ENCODE peak calls at places on chromosomes 13 and 19, in five cellular contexts. J is fibroblast of mammary gland; A is CD4-positive, alpha-beta T cell; Q is mucosa of descending colon; P is kidney epithelial cell. B is an unnamed sample.

GRCh38 chr19:13987101-13987890 is 18.8 kb downstream of the RFX1 start:
- DNase-seq in Q (no peak), J (no peak), A (no peak), P (no peak), B (no peak)

GRCh38 chr13:87684850-87685735 is 13.9 kb downstream of the SLITRK5 start:
- DNase-seq in J (no peak), P (no peak), Q (no peak), A (no peak), B (no peak)

GRCh38 chr13:21868823-21869222 is 197.9 kb downstream of the FGF9 start:
- DNase-seq in J (no peak), A (no peak), P (no peak), Q (no peak), B (no peak)

GRCh38 chr13:98032168-98032567 is 78.7 kb downstream of the IPO5 start:
- DNase-seq in P (no peak), A (no peak), Q (no peak), J (no peak), B (peak)

GRCh38 chr19:15297416-15298224 is 34.7 kb downstream of the BRD4 start:
- DNase-seq in Q (no peak), P (no peak), A (no peak), J (peak), B (peak)

GRCh38 chr13:78753457-78753856 is 94.5 kb upstream of the OBI1 start:
- DNase-seq in Q (no peak), A (no peak), P (no peak), J (no peak), B (no peak)

GRCh38 chr19:47436712-47437401 is 17.5 kb upstream of the MEIS3 start:
- DNase-seq in P (no peak), A (peak), Q (peak), J (peak), B (peak)

GRCh38 chr19:30649934-30650614 is 277.9 kb downstream of the ZNF536 start:
- DNase-seq in Q (no peak), J (peak), P (no peak), A (no peak), B (peak)

GRCh38 chr13:110794209-110794608 is 80.7 kb downstream of the ING1 start:
- DNase-seq in J (no peak), A (no peak), Q (no peak), P (no peak), B (no peak)

DNA sequence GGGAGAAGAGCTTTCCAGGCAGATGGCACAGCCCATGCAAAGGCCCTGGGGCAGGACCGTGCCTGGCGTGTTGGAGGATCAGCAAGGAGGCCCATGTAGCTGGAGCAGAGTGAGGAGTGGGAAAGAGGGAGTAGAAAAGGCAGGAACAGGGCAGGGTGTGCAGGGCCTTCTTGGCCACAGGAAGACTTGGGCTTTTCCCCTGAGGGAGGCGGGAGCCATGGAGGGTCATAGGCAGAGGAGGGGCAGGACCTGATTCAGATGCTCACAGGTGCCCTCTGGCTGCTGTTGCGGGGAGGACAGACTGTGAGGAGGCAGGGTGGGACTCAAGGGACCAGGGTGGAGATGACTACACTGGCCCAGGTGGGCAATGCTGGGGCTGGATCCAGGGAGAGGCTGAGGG is 13.8 kb upstream of the PTPRS start:
- DNase-seq in Q (no peak), A (no peak), J (peak), P (no peak), B (no peak)
- TF ChIP-seq CTCF in Q (no peak), A (no peak), J (peak), P (peak), B (peak)

GRCh38 chr19:1455336-1456120 is 5.6 kb downstream of the APC2 start:
- DNase-seq in Q (peak), P (no peak), J (peak), A (peak), B (peak)

GRCh38 chr19:1452802-1453524 is 3.0 kb downstream of the APC2 start:
- DNase-seq in J (no peak), A (no peak), Q (no peak), P (no peak), B (no peak)

GRCh38 chr19:1451916-1452801 is 2.2 kb downstream of the APC2 start:
- DNase-seq in P (no peak), Q (no peak), J (no peak), A (no peak), B (no peak)

GRCh38 chr19:1455002-1455335 is 5.0 kb downstream of the APC2 start:
- DNase-seq in P (no peak), A (no peak), J (no peak), Q (no peak), B (no peak)

GRCh38 chr19:1453525-1454371 is 3.8 kb downstream of the APC2 start:
- DNase-seq in P (no peak), Q (no peak), A (no peak), J (peak), B (no peak)
- TF ChIP-seq CTCF in P (peak), Q (no peak), A (no peak), J (no peak), B (no peak)

DNA sequence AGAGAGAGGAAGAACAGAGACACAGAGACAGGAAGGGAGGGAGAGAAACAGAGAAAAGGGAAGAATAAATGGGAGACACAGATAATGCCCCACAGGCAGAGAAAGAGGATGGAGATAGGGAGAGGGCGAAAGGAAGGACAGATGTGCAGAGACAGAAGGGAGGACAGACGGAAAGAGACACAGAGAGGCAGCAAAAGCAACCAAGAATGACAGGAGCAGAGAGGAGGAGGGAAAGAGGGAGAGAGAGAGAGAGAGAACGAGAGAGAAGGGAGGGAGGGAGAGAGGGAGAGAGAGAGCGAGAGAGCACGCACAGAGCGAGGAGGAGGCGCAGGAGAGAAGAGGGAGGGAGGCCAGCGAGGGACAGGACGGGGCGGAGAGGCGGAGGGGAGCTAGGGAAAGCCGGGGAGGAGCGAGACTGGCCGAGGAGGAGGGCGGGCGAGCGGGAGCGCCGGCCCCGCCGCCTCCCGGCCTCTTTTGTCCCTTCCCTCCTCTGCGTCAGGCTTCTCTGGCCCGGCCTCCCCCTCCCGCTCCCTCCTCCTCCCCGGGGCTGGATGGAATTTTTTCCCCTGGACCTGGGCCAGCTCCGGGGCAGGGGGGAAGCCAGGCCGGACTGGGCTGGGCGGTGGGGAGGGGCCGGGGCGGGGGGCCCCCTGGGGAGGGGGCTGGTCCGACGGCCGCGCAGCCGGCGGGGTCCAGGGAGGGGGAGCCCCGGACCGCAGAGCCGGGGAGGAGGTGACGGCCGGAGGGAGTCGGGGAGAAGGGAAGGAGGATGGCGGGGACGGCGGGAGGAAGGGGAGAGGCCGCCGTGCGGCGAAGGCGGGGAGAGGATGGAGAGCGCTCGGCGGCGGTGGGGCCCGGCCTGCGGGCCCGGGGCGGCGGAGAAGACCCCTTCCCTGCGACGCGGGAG is 4.2 kb upstream of the SPACA6 start:
- DNase-seq in Q (peak), P (peak), J (peak), A (no peak), B (peak)
- TF ChIP-seq CTCF in Q (no peak), P (no peak), J (no peak), A (no peak), B (peak)

DNA sequence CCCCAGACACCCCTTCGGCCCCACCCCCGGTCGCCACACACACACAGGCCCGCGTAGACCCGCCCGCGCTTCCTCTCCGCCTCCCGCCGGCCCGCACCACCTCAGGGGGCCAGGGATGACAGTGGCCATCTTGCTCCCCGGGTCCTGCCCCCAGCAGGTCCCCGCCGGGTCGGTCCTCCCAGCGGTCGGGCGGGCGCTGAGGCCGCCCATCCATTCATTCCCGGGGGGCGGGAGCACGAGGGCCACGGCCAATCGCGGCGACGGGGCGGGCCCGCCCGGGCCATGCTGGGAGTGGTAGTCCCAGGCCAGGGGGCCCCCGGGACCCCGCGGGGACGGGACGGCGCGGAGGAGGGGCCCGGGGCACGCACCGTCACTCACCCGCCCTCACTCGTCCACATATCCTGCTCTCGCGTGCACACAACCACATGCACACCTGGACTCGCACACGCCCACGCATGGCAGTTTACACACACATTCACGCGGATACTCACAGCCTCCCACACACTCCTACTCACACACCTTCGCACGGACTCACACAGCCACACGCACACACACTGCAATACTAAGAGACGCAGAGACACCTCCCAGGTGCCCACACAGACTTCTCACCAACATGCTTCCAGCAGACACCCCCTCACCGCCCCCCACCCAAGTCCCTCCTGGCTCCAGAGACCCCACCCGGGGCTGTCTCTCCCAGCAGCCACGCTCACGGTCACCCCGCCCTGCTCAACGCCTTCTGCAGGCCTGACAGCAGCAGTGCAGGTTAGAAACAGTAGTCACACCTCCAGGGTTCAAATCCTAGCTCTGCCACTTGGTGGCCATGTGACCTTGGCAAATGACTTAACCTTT is at the start of gene DPF1:
- DNase-seq in A (no peak), J (peak), P (no peak), Q (no peak), B (peak)
- TF ChIP-seq CTCF in A (no peak), J (no peak), P (peak), Q (no peak), B (no peak)

GRCh38 chr13:60165391-60166099 is 1.8 kb upstream of the DIAPH3 start:
- DNase-seq in J (no peak), A (no peak), Q (no peak), P (no peak), B (peak)

GRCh38 chr13:60174113-60174512 is 10.4 kb upstream of the DIAPH3 start:
- DNase-seq in Q (no peak), P (no peak), J (no peak), A (no peak), B (no peak)

GRCh38 chr13:60167121-60167520 is 3.4 kb upstream of the DIAPH3 start:
- DNase-seq in A (no peak), P (no peak), J (no peak), Q (no peak), B (no peak)

GRCh38 chr13:60170414-60170813 is 6.7 kb upstream of the DIAPH3 start:
- DNase-seq in P (no peak), Q (no peak), J (no peak), A (no peak), B (no peak)

DNA sequence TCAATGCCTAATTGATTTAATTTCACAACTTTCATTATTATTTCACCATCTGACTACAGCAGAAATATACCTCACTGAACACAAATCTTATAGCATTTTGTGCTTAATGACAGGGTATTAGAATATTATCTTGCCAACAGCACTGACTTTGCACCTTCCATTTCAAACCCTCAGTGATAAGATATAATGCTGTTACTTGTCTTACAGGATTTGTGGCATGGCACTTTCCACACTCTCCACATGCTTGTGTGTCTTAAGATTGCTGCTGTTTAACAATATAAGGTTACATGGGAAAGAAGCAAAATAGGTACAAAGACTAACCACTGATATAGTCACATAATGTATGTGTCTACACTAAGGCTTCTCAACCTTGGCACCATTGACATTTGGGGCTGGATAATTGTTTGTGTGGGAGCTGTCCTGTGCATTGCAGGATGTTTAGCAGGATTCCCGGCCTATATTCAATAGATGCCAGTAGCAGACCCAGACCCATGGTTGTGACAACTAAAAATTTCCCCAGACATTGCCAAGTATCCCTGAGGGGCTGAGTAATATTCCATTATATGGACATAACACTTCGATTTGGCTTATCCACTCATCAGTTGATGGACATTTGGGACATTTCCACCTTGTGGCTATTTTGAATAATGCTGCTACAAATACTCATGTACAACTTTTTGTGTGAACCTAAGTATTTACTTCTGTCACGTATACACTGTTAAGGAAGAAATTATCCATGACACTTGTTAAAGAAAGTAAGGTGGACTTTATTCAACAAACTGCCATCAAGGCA is 5.7 kb upstream of the DIAPH3 start:
- DNase-seq in P (no peak), Q (no peak), A (no peak), J (no peak), B (no peak)
- TF ChIP-seq CTCF in P (no peak), Q (no peak), A (no peak), J (no peak), B (no peak)

GRCh38 chr19:35090795-35091214 is 24.8 kb upstream of the FXYD3 start:
- DNase-seq in Q (no peak), P (no peak), A (no peak), J (no peak), B (no peak)
- TF ChIP-seq CTCF in Q (no peak), P (no peak), A (peak), J (no peak), B (no peak)

B was measured in fibroblast of villous mesenchyme.